ENCODE peak calls at places on chromosome 21, in five cellular contexts. One of them, this sample, is unnamed.

GRCh38 chr21:41581592-41582228 is 73.8 kb upstream of the TMPRSS2 start:
- DNase-seq in T47D: no peak
- DNase-seq in glutamatergic neuron: no peak
- DNase-seq in GM23338: no peak
- DNase-seq in fibroblast of pulmonary artery: no peak
- DNase-seq in this sample: no peak

GRCh38 chr21:45313015-45313414 is 25.3 kb upstream of the POFUT2 start:
- DNase-seq in GM23338: no peak
- DNase-seq in T47D: no peak
- DNase-seq in glutamatergic neuron: no peak
- DNase-seq in fibroblast of pulmonary artery: no peak
- DNase-seq in this sample: no peak

GRCh38 chr21:33871171-33871570 is 44.4 kb downstream of the ATP5PO start:
- DNase-seq in GM23338: no peak
- DNase-seq in glutamatergic neuron: no peak
- DNase-seq in fibroblast of pulmonary artery: peak; percentile 18
- DNase-seq in T47D: no peak
- DNase-seq in this sample: no peak

GRCh38 chr21:46163375-46163774 is 8.0 kb upstream of the FTCD start:
- DNase-seq in fibroblast of pulmonary artery: no peak
- DNase-seq in GM23338: no peak
- DNase-seq in glutamatergic neuron: no peak
- DNase-seq in T47D: no peak
- DNase-seq in this sample: no peak

GRCh38 chr21:35528109-35529042 is 479.3 kb upstream of the RUNX1 start:
- DNase-seq in GM23338: no peak
- DNase-seq in fibroblast of pulmonary artery: peak; percentile 29
- DNase-seq in glutamatergic neuron: no peak
- DNase-seq in T47D: no peak
- DNase-seq in this sample: peak; percentile 14

GRCh38 chr21:41161428-41161827 is 6.5 kb upstream of the BACE2 start:
- DNase-seq in T47D: no peak
- DNase-seq in fibroblast of pulmonary artery: no peak
- DNase-seq in glutamatergic neuron: no peak
- DNase-seq in GM23338: no peak
- DNase-seq in this sample: no peak

GRCh38 chr21:36171741-36172331 is 15.2 kb downstream of the DOP1B start:
- DNase-seq in GM23338: no peak
- DNase-seq in T47D: no peak
- DNase-seq in glutamatergic neuron: no peak
- DNase-seq in fibroblast of pulmonary artery: no peak
- DNase-seq in this sample: no peak

GRCh38 chr21:36134820-36135390 is at the start of gene CBR3:
- DNase-seq in glutamatergic neuron: peak; percentile 49
- DNase-seq in fibroblast of pulmonary artery: peak; percentile 36
- DNase-seq in T47D: peak; percentile 72
- DNase-seq in GM23338: peak; percentile 43
- DNase-seq in this sample: peak; percentile 39

GRCh38 chr21:15483138-15483780 is 246.5 kb upstream of the USP25 start:
- DNase-seq in fibroblast of pulmonary artery: peak; percentile 95
- DNase-seq in GM23338: peak; percentile 89
- DNase-seq in glutamatergic neuron: peak; percentile 91
- DNase-seq in T47D: peak; percentile 38
- DNase-seq in this sample: peak; percentile 66

This sample was measured in effector CD4-positive, alpha-beta T cell.